ENCODE peak calls at places on chromosomes 2 and 18, in five cellular contexts. One of them, this sample, is unnamed.

GRCh38 chr2:54726940-54727339 is 3.5 kb downstream of the EML6 start:
- DNase-seq in SK-N-SH: no peak
- DNase-seq in IMR-90: no peak
- DNase-seq in GM12878: no peak
- DNase-seq in K562: no peak
- DNase-seq in this sample: no peak

GRCh38 chr2:191869178-191869577 is 22.3 kb upstream of the CAVIN2 start:
- DNase-seq in IMR-90: peak
- DNase-seq in K562: peak
- DNase-seq in GM12878: peak
- DNase-seq in SK-N-SH: no peak
- DNase-seq in this sample: no peak

GRCh38 chr2:160719116-160719515 is 225.5 kb upstream of the RBMS1 start:
- DNase-seq in GM12878: no peak
- DNase-seq in K562: no peak
- DNase-seq in IMR-90: peak
- DNase-seq in SK-N-SH: no peak
- DNase-seq in this sample: no peak

GRCh38 chr18:6009751-6010150 is 114.4 kb upstream of the TMEM200C start:
- DNase-seq in K562: no peak
- DNase-seq in IMR-90: peak
- DNase-seq in GM12878: no peak
- DNase-seq in SK-N-SH: no peak
- DNase-seq in this sample: no peak

GRCh38 chr2:144389151-144389929 is 130.6 kb downstream of the ZEB2 start:
- DNase-seq in GM12878: no peak
- DNase-seq in K562: no peak
- DNase-seq in SK-N-SH: no peak
- DNase-seq in IMR-90: no peak
- DNase-seq in this sample: no peak

GRCh38 chr2:30276455-30276911 is 45.1 kb downstream of the LBH start:
- DNase-seq in K562: no peak
- DNase-seq in GM12878: no peak
- DNase-seq in SK-N-SH: no peak
- DNase-seq in IMR-90: no peak
- DNase-seq in this sample: no peak

GRCh38 chr2:241469746-241470145 is 38.6 kb downstream of the STK25 start:
- DNase-seq in GM12878: no peak
- DNase-seq in K562: no peak
- DNase-seq in SK-N-SH: no peak
- DNase-seq in IMR-90: no peak
- DNase-seq in this sample: no peak

GRCh38 chr2:171016125-171016524 is 87.1 kb downstream of the GORASP2 start:
- DNase-seq in SK-N-SH: no peak
- DNase-seq in GM12878: no peak
- DNase-seq in K562: no peak
- DNase-seq in IMR-90: no peak
- DNase-seq in this sample: no peak

GRCh38 chr2:235992024-235992423 is 176.2 kb downstream of the GBX2 start:
- DNase-seq in SK-N-SH: no peak
- DNase-seq in K562: no peak
- DNase-seq in GM12878: no peak
- DNase-seq in IMR-90: no peak
- DNase-seq in this sample: no peak

DNA sequence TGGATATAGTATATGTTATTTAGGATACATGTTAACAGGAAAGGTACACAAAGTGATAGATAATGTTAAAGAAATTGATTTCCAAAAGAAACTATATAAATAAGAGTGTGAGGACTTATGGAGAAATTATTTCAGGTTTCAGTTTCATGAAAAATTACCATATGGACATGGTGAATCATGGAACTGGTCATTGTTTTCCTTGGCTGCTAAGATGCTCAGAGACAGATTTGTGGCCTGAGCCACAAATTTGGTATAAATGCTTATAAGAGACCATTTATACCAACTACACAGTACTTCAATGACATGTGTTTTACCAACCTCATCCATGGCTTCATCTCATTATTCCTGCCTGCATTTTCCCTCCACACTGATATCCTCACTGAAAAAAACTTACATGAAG is 188.1 kb downstream of the FMNL2 start:
- DNase-seq in SK-N-SH: no peak
- DNase-seq in GM12878: no peak
- DNase-seq in IMR-90: peak
- DNase-seq in K562: no peak
- DNase-seq in this sample: no peak
- TF ChIP-seq RAD21 in SK-N-SH: no peak
- TF ChIP-seq RAD21 in GM12878: no peak
- TF ChIP-seq RAD21 in IMR-90: no peak
- TF ChIP-seq RAD21 in K562: no peak
- TF ChIP-seq RAD21 in this sample: no peak

GRCh38 chr2:12120281-12121150 is 374.1 kb downstream of the LPIN1 start:
- DNase-seq in GM12878: no peak
- DNase-seq in IMR-90: peak
- DNase-seq in K562: no peak
- DNase-seq in SK-N-SH: no peak
- DNase-seq in this sample: no peak
- TF ChIP-seq RCOR1 in GM12878: no peak
- TF ChIP-seq RCOR1 in IMR-90: no peak
- TF ChIP-seq RCOR1 in K562: no peak
- TF ChIP-seq RCOR1 in SK-N-SH: no peak
- TF ChIP-seq RCOR1 in this sample: no peak

GRCh38 chr18:35616664-35617423 is 35.3 kb downstream of the GALNT1 start:
- DNase-seq in IMR-90: peak
- DNase-seq in SK-N-SH: peak
- DNase-seq in GM12878: peak
- DNase-seq in K562: no peak
- DNase-seq in this sample: peak
- TF ChIP-seq RAD21 in IMR-90: no peak
- TF ChIP-seq RAD21 in SK-N-SH: no peak
- TF ChIP-seq RAD21 in GM12878: peak
- TF ChIP-seq RAD21 in K562: no peak
- TF ChIP-seq RAD21 in this sample: no peak

GRCh38 chr2:17615728-17616351 is 75.3 kb downstream of the VSNL1 start:
- DNase-seq in IMR-90: peak
- DNase-seq in GM12878: no peak
- DNase-seq in K562: no peak
- DNase-seq in SK-N-SH: no peak
- DNase-seq in this sample: no peak
- TF ChIP-seq RCOR1 in IMR-90: no peak
- TF ChIP-seq RCOR1 in GM12878: no peak
- TF ChIP-seq RCOR1 in K562: no peak
- TF ChIP-seq RCOR1 in SK-N-SH: no peak
- TF ChIP-seq RCOR1 in this sample: no peak

GRCh38 chr18:2515908-2516625 is 55.2 kb downstream of the METTL4 start:
- DNase-seq in IMR-90: peak
- DNase-seq in GM12878: no peak
- DNase-seq in K562: no peak
- DNase-seq in SK-N-SH: no peak
- DNase-seq in this sample: peak
- TF ChIP-seq RAD21 in IMR-90: no peak
- TF ChIP-seq RAD21 in GM12878: no peak
- TF ChIP-seq RAD21 in K562: no peak
- TF ChIP-seq RAD21 in SK-N-SH: no peak
- TF ChIP-seq RAD21 in this sample: no peak